ENCODE peak calls at places on chromosome 20, in eight cellular contexts. Y, I, Z, D, J, M, G and A are unnamed samples.

GRCh38 chr20:3658708-3659491 is 4.3 kb downstream of the GFRA4 start:
- ATAC-seq in Y (no peak), I (no peak), Z (no peak), D (no peak), J (no peak), M (no peak), G (peak; percentile 69), A (no peak)

GRCh38 chr20:6956574-6956973 is 189.1 kb downstream of the BMP2 start:
- ATAC-seq in Y (no peak), I (no peak), Z (no peak), D (peak; percentile 21), J (no peak), M (no peak), G (peak; percentile 26), A (no peak)

GRCh38 chr20:25081065-25081729 is 744 bp downstream of the VSX1 start:
- ATAC-seq in Y (no peak), I (peak; percentile 30), Z (peak; percentile 31), D (peak; percentile 24), J (no peak), M (peak; percentile 47), G (peak; percentile 64), A (no peak)

GRCh38 chr20:32249030-32249738 is 28.3 kb upstream of the KIF3B start:
- ATAC-seq in Y (no peak), I (no peak), Z (no peak), D (no peak), J (no peak), M (no peak), G (peak; percentile 98), A (no peak)

GRCh38 chr20:12968472-12968871 is 40.3 kb upstream of the SPTLC3 start:
- ATAC-seq in Y (no peak), I (no peak), Z (no peak), D (no peak), J (no peak), M (no peak), G (no peak), A (no peak)

GRCh38 chr20:62734881-62735280 is 26.2 kb downstream of the NTSR1 start:
- ATAC-seq in Y (no peak), I (no peak), Z (no peak), D (no peak), J (no peak), M (no peak), G (peak; percentile 30), A (no peak)

GRCh38 chr20:60334936-60335335 is 376.7 kb downstream of the CDH26 start:
- ATAC-seq in Y (no peak), I (no peak), Z (no peak), D (no peak), J (no peak), M (no peak), G (no peak), A (no peak)

GRCh38 chr20:23641936-23642751 is 4.4 kb upstream of the CST3 start:
- ATAC-seq in Y (peak; percentile 84), I (no peak), Z (no peak), D (no peak), J (no peak), M (peak; percentile 6), G (peak; percentile 62), A (peak; percentile 67)

GRCh38 chr20:8805737-8806442 is 263.0 kb upstream of the PLCB4 start:
- ATAC-seq in Y (no peak), I (no peak), Z (no peak), D (no peak), J (peak; percentile 60), M (no peak), G (no peak), A (no peak)

GRCh38 chr20:19211661-19212523 is 550 bp upstream of the SLC24A3 start:
- ATAC-seq in Y (peak; percentile 61), I (peak; percentile 60), Z (peak; percentile 47), D (peak; percentile 70), J (no peak), M (peak; percentile 46), G (peak; percentile 6), A (peak; percentile 44)

GRCh38 chr20:63139369-63139768 is 76.6 kb downstream of the YTHDF1 start:
- ATAC-seq in Y (no peak), I (no peak), Z (no peak), D (no peak), J (no peak), M (no peak), G (no peak), A (no peak)

GRCh38 chr20:33883164-33883563 is 72.0 kb downstream of the CHMP4B start:
- ATAC-seq in Y (no peak), I (no peak), Z (no peak), D (no peak), J (no peak), M (no peak), G (no peak), A (no peak)

GRCh38 chr20:44247131-44247571 is at the start of gene GDAP1L1:
- ATAC-seq in Y (no peak), I (peak; percentile 59), Z (peak; percentile 60), D (no peak), J (no peak), M (peak; percentile 78), G (no peak), A (no peak)

GRCh38 chr20:34512266-34512954 is 3.8 kb upstream of the DYNLRB1 start:
- ATAC-seq in Y (no peak), I (no peak), Z (no peak), D (no peak), J (no peak), M (no peak), G (no peak), A (no peak)

GRCh38 chr20:42118409-42119125 is 500.4 kb upstream of the CHD6 start:
- ATAC-seq in Y (no peak), I (no peak), Z (peak; percentile 11), D (no peak), J (no peak), M (no peak), G (no peak), A (no peak)

GRCh38 chr20:48384147-48384818 is 443.5 kb downstream of the PREX1 start:
- ATAC-seq in Y (no peak), I (no peak), Z (no peak), D (no peak), J (no peak), M (no peak), G (no peak), A (no peak)
- H3K4me1 ChIP-seq in Y (no peaks in the 10 kb centered on the region), I (no peaks in the 10 kb centered on the region), Z (no peaks in the 10 kb centered on the region), D (no peaks in the 10 kb centered on the region), J (no peaks in the 10 kb centered on the region), M (no peaks in the 10 kb centered on the region), G (no peaks in the 10 kb centered on the region), A (no peaks in the 10 kb centered on the region)

GRCh38 chr20:36251426-36251825 is 15.1 kb downstream of the AAR2 start:
- ATAC-seq in Y (peak; percentile 27), I (no peak), Z (no peak), D (no peak), J (no peak), M (no peak), G (no peak), A (no peak)
- H3K27ac ChIP-seq in Y (no peak overlapping the region), I (no peak overlapping the region), Z (no peak overlapping the region), D (no peak overlapping the region), J (no peak overlapping the region), M (no peak overlapping the region), G (no peak overlapping the region), A (no peak overlapping the region)

DNA sequence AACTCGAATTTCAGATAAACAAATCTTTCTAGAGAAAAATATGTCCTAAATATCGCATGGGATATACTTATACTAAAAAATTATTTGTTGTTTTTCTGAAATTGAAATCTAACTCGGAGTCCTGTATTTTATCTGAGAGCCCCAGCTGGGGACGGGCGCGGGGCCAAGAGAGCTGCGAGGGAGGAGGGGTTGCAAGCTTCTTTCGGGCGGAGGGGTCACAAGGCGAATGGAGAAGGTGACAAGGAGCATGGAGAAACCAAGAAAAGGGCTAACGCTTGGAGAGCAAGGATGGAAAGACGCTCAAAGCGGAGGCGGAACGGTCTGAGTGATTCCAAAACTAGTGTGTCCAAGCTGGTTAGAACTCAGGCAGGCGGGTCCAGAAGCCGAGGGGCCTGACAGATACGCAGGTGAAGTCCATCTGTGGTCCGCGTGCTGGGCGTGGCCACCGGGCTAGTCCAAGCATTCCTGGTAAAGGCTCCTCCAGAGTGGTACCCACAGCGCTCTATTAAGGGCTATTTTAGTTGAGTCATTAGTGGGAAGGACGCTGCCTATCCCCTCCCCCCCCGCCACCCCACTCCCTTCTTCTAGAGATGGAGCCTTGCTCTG is 41.5 kb upstream of the ZNFX1 start:
- ATAC-seq in Y (no peak), I (no peak), Z (no peak), D (no peak), J (no peak), M (no peak), G (no peak), A (no peak)
- H3K4me3 ChIP-seq in Y (peak overlapping the region; percentile 58), I (peak overlapping the region; percentile 23), Z (peak overlapping the region; percentile 19), D (peak overlapping the region; percentile 41), J (no peak overlapping the region), M (peak overlapping the region; percentile 38), G (peak overlapping the region; percentile 49), A (no peak overlapping the region)

GRCh38 chr20:57242414-57242813 is 24.0 kb downstream of the BMP7 start:
- ATAC-seq in Y (no peak), I (no peak), Z (no peak), D (no peak), J (no peak), M (no peak), G (no peak), A (no peak)
- H3K4me1 ChIP-seq in Y (no peaks in the 10 kb centered on the region), I (peaks cover 8% of the 10 kb centered on the region), Z (no peaks in the 10 kb centered on the region), D (no peaks in the 10 kb centered on the region), J (no peaks in the 10 kb centered on the region), M (no peaks in the 10 kb centered on the region), G (no peaks in the 10 kb centered on the region), A (no peaks in the 10 kb centered on the region)

DNA sequence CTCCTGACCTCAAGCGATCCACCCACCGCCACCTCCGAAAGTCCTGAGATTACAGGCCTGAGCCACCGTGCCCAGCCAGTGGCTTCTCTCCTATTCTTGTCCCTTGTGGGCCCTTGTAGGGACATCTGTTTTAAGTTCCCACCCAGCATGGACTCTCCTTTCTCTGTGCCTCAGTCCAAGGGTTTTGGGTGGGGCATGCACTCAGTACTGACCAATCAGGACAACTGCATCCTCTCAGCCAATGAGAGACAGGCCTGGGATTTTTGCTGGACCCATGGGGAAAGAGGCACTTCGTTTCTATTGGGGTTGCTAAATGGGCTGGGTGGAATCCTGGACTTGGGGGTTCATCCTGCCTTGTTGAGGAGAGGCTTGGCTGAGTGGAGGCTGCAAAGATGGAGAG is 34.4 kb downstream of the SNAI1 start:
- ATAC-seq in Y (no peak), I (peak; percentile 2), Z (no peak), D (no peak), J (no peak), M (no peak), G (no peak), A (no peak)
- H3K27ac ChIP-seq in Y (no peak overlapping the region), I (peak overlapping the region; percentile 48), Z (no peak overlapping the region), D (no peak overlapping the region), J (no peak overlapping the region), M (no peak overlapping the region), G (no peak overlapping the region), A (no peak overlapping the region)

GRCh38 chr20:14878676-14879019 is 541.2 kb upstream of the FLRT3 start:
- ATAC-seq in Y (no peak), I (no peak), Z (no peak), D (no peak), J (no peak), M (no peak), G (no peak), A (no peak)
- H3K4me3 ChIP-seq in Y (no peak overlapping the region), I (no peak overlapping the region), Z (no peak overlapping the region), D (no peak overlapping the region), J (peak overlapping the region; percentile 2), M (no peak overlapping the region), G (no peak overlapping the region), A (no peak overlapping the region)